ENCODE peak calls at places on chromosomes 16 and 17, in five cellular contexts. D is NCI-H510A, F is heart right ventricle, M is RWPE2, L is GM13976. G is an unnamed sample.

GRCh38 chr17:47208744-47209488 is at the start of gene MYL4:
- DNase-seq in L (no peak), D (no peak), M (no peak), F (no peak), G (no peak)

GRCh38 chr17:49146620-49147306 is 14.2 kb downstream of the B4GALNT2 start:
- DNase-seq in D (no peak), L (no peak), F (no peak), M (no peak), G (peak)

GRCh38 chr17:7325031-7325528 is 4.1 kb downstream of the NEURL4 start:
- DNase-seq in F (no peak), D (no peak), M (no peak), L (no peak), G (no peak)

GRCh38 chr16:50593410-50594139 is 45.4 kb downstream of the NKD1 start:
- DNase-seq in M (no peak), L (no peak), D (no peak), F (no peak), G (peak)

GRCh38 chr16:73831197-73831596 is 465.4 kb upstream of the PSMD7 start:
- DNase-seq in D (no peak), F (no peak), M (no peak), L (no peak), G (no peak)

GRCh38 chr17:57862990-57863667 is 13.3 kb upstream of the MRPS23 start:
- DNase-seq in D (no peak), M (no peak), F (no peak), L (no peak), G (no peak)

GRCh38 chr17:29590261-29590978 is 972 bp upstream of the GIT1 start:
- DNase-seq in L (no peak), M (no peak), D (no peak), F (peak), G (no peak)

GRCh38 chr16:30054959-30055553 is 10.5 kb upstream of the ALDOA start:
- DNase-seq in L (peak), F (no peak), M (peak), D (no peak), G (peak)

GRCh38 chr16:62225675-62226074 is 189.4 kb upstream of the CDH8 start:
- DNase-seq in D (no peak), M (peak), L (no peak), F (peak), G (no peak)

GRCh38 chr17:28908640-28909098 is 5.8 kb upstream of the DHRS13 start:
- DNase-seq in D (no peak), F (no peak), L (no peak), M (no peak), G (peak)

GRCh38 chr16:50282955-50283631 is 16.7 kb downstream of the ADCY7 start:
- DNase-seq in F (peak), D (no peak), L (no peak), M (no peak), G (peak)

GRCh38 chr16:49424961-49425360 is 51.4 kb downstream of the C16orf78 start:
- DNase-seq in F (no peak), L (no peak), D (no peak), M (peak), G (no peak)

GRCh38 chr17:67829331-67829730 is 4.0 kb downstream of the BPTF start:
- DNase-seq in L (peak), F (no peak), M (no peak), D (no peak), G (no peak)

GRCh38 chr16:66751135-66751991 is at the start of gene DYNC1LI2:
- DNase-seq in D (peak), F (peak), M (peak), L (peak), G (peak)

GRCh38 chr17:57676543-57676942 is 68.6 kb downstream of the CCDC182 start:
- DNase-seq in M (no peak), L (peak), F (no peak), D (no peak), G (no peak)

G was measured in fibroblast of villous mesenchyme.